ENCODE peak calls at places on chromosomes 12 and 14, in ten cellular contexts. E, M, S, F, O, L, K, J, A and W are unnamed samples. For H3K4me1, the result is how much of the 10 kb centered on the place peaks cover.

GRCh38 chr14:51654549-51654879 is 2.8 kb downstream of the FRMD6 start:
- DNase-seq in E (no peak), M (no peak), S (no peak), F (no peak), O (no peak), L (no peak), K (no peak), J (no peak), A (no peak), W (no peak)

GRCh38 chr12:2507811-2508210 is 287.0 kb upstream of the FKBP4 start:
- DNase-seq in E (no peak), M (no peak), S (no peak), F (no peak), O (no peak), L (no peak), K (no peak), J (no peak), A (no peak), W (no peak)

GRCh38 chr14:71371711-71372396 is 464.6 kb downstream of the PCNX1 start:
- DNase-seq in E (no peak), M (peak), S (no peak), F (no peak), O (no peak), L (no peak), K (peak), J (no peak), A (no peak), W (no peak)

GRCh38 chr14:67151082-67151666 is 38.1 kb upstream of the GARIN2 start:
- DNase-seq in E (no peak), M (peak), S (no peak), F (no peak), O (no peak), L (no peak), K (no peak), J (no peak), A (no peak), W (no peak)

GRCh38 chr12:30847259-30847658 is 79.3 kb upstream of the TSPAN11 start:
- DNase-seq in E (no peak), M (peak), S (no peak), F (no peak), O (no peak), L (no peak), K (peak), J (no peak), A (no peak), W (no peak)

GRCh38 chr12:22856120-22856699 is 231.2 kb downstream of the ETNK1 start:
- DNase-seq in E (no peak), M (peak), S (no peak), F (no peak), O (no peak), L (no peak), K (peak), J (peak), A (no peak), W (no peak)

GRCh38 chr12:78645956-78646355 is 218.6 kb upstream of the SYT1 start:
- DNase-seq in E (no peak), M (no peak), S (no peak), F (no peak), O (no peak), L (no peak), K (no peak), J (no peak), A (no peak), W (no peak)

GRCh38 chr12:131950182-131950913 is 606 bp downstream of the EP400 start:
- DNase-seq in E (peak), M (peak), S (peak), F (peak), O (peak), L (peak), K (peak), J (no peak), A (peak), W (peak)

GRCh38 chr14:97458302-97459137 is 661.3 kb downstream of the VRK1 start:
- DNase-seq in E (peak), M (no peak), S (peak), F (no peak), O (peak), L (peak), K (peak), J (no peak), A (peak), W (peak)

GRCh38 chr12:132955094-132955932 is 793 bp downstream of the ZNF605 start:
- DNase-seq in E (no peak), M (peak), S (peak), F (peak), O (peak), L (peak), K (peak), J (peak), A (peak), W (peak)

GRCh38 chr14:103463149-103463548 is 59.5 kb downstream of the CKB start:
- DNase-seq in E (no peak), M (no peak), S (no peak), F (no peak), O (no peak), L (no peak), K (no peak), J (no peak), A (no peak), W (no peak)

GRCh38 chr14:104665663-104666522 is 23.5 kb upstream of the INF2 start:
- DNase-seq in E (peak), M (no peak), S (peak), F (no peak), O (no peak), L (no peak), K (peak), J (peak), A (peak), W (no peak)

GRCh38 chr12:5554711-5555110 is 122.8 kb downstream of the NTF3 start:
- DNase-seq in E (no peak), M (peak), S (no peak), F (no peak), O (no peak), L (no peak), K (no peak), J (no peak), A (no peak), W (no peak)

GRCh38 chr14:102947321-102948103 is 25.0 kb downstream of the AMN start:
- DNase-seq in E (no peak), M (no peak), S (no peak), F (no peak), O (no peak), L (no peak), K (no peak), J (no peak), A (no peak), W (peak)

GRCh38 chr14:32028599-32028998 is 48.5 kb upstream of the ARHGAP5 start:
- DNase-seq in E (no peak), M (peak), S (no peak), F (no peak), O (no peak), L (no peak), K (no peak), J (no peak), A (no peak), W (no peak)

GRCh38 chr12:10559241-10559640 is 53.6 kb downstream of the EIF2S3B start:
- DNase-seq in E (peak), M (no peak), S (no peak), F (no peak), O (no peak), L (no peak), K (no peak), J (no peak), A (no peak), W (no peak)

GRCh38 chr12:114668151-114668891 is 15.7 kb downstream of the TBX3 start:
- DNase-seq in E (no peak), M (peak), S (peak), F (peak), O (peak), L (peak), K (peak), J (peak), A (peak), W (peak)

GRCh38 chr12:62738105-62738504 is 196.8 kb downstream of the PPM1H start:
- DNase-seq in E (no peak), M (no peak), S (no peak), F (no peak), O (no peak), L (no peak), K (no peak), J (no peak), A (no peak), W (no peak)

GRCh38 chr14:102872020-102872419 is 50.4 kb upstream of the AMN start:
- DNase-seq in E (no peak), M (no peak), S (no peak), F (no peak), O (no peak), L (no peak), K (no peak), J (no peak), A (no peak), W (no peak)

GRCh38 chr12:15393995-15394394 is 71.7 kb downstream of the PTPRO start:
- DNase-seq in E (no peak), M (no peak), S (no peak), F (no peak), O (no peak), L (no peak), K (no peak), J (no peak), A (no peak), W (no peak)

GRCh38 chr12:47850153-47851084 is 30.7 kb upstream of the HDAC7 start:
- DNase-seq in E (no peak), M (peak), S (no peak), F (no peak), O (no peak), L (no peak), K (no peak), J (no peak), A (peak), W (no peak)

GRCh38 chr12:10214131-10214876 is 1.6 kb downstream of the GABARAPL1 start:
- DNase-seq in E (no peak), M (peak), S (no peak), F (no peak), O (no peak), L (no peak), K (peak), J (no peak), A (no peak), W (no peak)

GRCh38 chr12:56385873-56386272 is 23.2 kb upstream of the APOF start:
- DNase-seq in E (no peak), M (no peak), S (peak), F (no peak), O (no peak), L (no peak), K (peak), J (no peak), A (no peak), W (no peak)

GRCh38 chr14:20195911-20196310 is 5.2 kb downstream of the OR11G2 start:
- DNase-seq in E (no peak), M (no peak), S (no peak), F (no peak), O (no peak), L (no peak), K (no peak), J (no peak), A (no peak), W (no peak)

GRCh38 chr14:65223636-65224035 is 121.3 kb upstream of the MAX start:
- DNase-seq in E (no peak), M (no peak), S (no peak), F (peak), O (no peak), L (no peak), K (no peak), J (no peak), A (no peak), W (no peak)

GRCh38 chr12:13347241-13348043 is 150.9 kb downstream of the EMP1 start:
- DNase-seq in E (no peak), M (peak), S (no peak), F (no peak), O (no peak), L (no peak), K (peak), J (peak), A (no peak), W (no peak)

GRCh38 chr12:87812711-87813110 is 216.5 kb downstream of the C12orf50 start:
- DNase-seq in E (no peak), M (no peak), S (no peak), F (no peak), O (no peak), L (no peak), K (no peak), J (no peak), A (no peak), W (no peak)

DNA sequence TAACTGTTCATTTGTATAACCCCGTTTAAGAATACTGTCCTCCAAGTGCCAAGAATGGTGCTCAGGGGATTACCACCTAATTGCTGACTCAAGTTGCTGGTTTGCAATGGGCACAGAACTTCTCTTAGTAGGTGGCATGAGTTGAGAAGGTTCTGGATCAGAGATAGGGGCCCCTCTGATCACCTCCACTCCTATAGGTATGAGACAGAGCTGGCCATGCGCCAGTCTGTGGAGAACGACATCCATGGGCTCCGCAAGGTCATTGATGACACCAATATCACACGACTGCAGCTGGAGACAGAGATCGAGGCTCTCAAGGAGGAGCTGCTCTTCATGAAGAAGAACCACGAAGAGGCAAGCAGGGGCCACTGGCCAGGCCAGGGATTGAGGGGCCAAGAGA is 1.6 kb downstream of the KRT18 start:
- DNase-seq in E (no peak), M (no peak), S (no peak), F (no peak), O (no peak), L (no peak), K (no peak), J (no peak), A (no peak), W (no peak)
- H3K27ac ChIP-seq in E (no peak), M (peak), S (peak), F (no peak), O (no peak), L (no peak), K (peak), J (peak), A (no peak), W (no peak)

GRCh38 chr14:73763396-73763795 is 49.2 kb upstream of the PNMA1 start:
- DNase-seq in E (no peak), M (no peak), S (peak), F (no peak), O (no peak), L (no peak), K (peak), J (no peak), A (no peak), W (no peak)

GRCh38 chr14:73762375-73762822 is 48.2 kb upstream of the PNMA1 start:
- DNase-seq in E (peak), M (peak), S (no peak), F (no peak), O (no peak), L (no peak), K (peak), J (no peak), A (no peak), W (no peak)

GRCh38 chr14:73759714-73760597 is 45.8 kb upstream of the PNMA1 start:
- DNase-seq in E (peak), M (peak), S (peak), F (peak), O (peak), L (peak), K (peak), J (peak), A (peak), W (peak)

GRCh38 chr14:73760598-73761586 is 46.7 kb upstream of the PNMA1 start:
- DNase-seq in E (no peak), M (no peak), S (no peak), F (no peak), O (no peak), L (no peak), K (no peak), J (no peak), A (no peak), W (no peak)

GRCh38 chr14:73761621-73762355 is 47.6 kb upstream of the PNMA1 start:
- DNase-seq in E (peak), M (peak), S (no peak), F (no peak), O (no peak), L (no peak), K (no peak), J (no peak), A (no peak), W (no peak)
- H3K4me1 ChIP-seq in E (half or more), M (under half), S (half or more), F (half or more), O (half or more), L (under half), K (half or more), J (half or more), A (half or more), W (under half)

GRCh38 chr12:129102233-129102632 is 249.0 kb downstream of the GLT1D1 start:
- DNase-seq in E (no peak), M (no peak), S (no peak), F (no peak), O (no peak), L (no peak), K (no peak), J (no peak), A (no peak), W (no peak)
- H3K4me3 ChIP-seq in E (no peak), M (no peak), S (no peak), F (no peak), O (no peak), L (no peak), K (no peak), J (no peak), A (no peak), W (no peak)

GRCh38 chr12:79908366-79908765 is 26.5 kb downstream of the PPP1R12A start:
- DNase-seq in E (no peak), M (no peak), S (no peak), F (no peak), O (no peak), L (no peak), K (no peak), J (no peak), A (no peak), W (no peak)
- H3K27ac ChIP-seq in E (no peak), M (no peak), S (no peak), F (peak), O (no peak), L (no peak), K (no peak), J (no peak), A (no peak), W (no peak)

DNA sequence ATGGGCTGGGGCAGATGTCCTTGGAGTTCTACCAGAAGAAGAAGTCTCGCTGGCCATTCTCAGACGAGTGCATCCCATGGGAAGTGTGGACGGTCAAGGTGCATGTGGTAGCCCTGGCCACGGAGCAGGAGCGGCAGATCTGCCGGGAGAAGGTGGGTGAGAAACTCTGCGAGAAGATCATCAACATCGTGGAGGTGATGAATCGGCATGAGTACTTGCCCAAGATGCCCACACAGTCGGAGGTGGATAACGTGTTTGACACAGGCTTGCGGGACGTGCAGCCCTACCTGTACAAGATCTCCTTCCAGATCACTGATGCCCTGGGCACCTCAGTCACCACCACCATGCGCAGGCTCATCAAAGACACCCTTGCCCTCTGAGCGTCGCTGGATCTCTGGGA is 2.7 kb upstream of the SMIM41 start:
- DNase-seq in E (no peak), M (no peak), S (no peak), F (no peak), O (no peak), L (no peak), K (no peak), J (no peak), A (no peak), W (peak)
- H3K4me1 ChIP-seq in E (under half), M (under half), S (under half), F (under half), O (under half), L (under half), K (under half), J (under half), A (under half), W (under half)

DNA sequence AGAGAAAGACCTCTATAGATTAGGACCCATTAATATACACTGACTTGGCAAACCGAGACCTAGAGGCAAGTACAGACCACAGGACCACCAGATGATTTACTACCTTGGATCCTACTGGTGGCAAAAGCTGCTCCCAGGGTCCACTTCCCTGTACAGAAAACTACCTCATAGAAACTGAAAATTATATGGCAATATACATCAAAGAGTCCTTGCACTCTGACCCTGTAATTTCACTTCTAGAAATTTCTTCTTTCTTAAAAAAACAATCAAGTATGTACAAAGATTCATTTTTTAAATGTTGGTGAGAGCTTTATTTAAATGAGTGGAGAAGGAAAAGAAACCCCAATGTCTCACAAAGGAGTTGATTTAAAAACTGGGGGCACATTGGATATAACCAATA is 263.0 kb downstream of the DAD1 start:
- DNase-seq in E (no peak), M (no peak), S (no peak), F (no peak), O (no peak), L (no peak), K (no peak), J (no peak), A (no peak), W (no peak)
- H3K4me3 ChIP-seq in E (no peak), M (no peak), S (no peak), F (no peak), O (no peak), L (no peak), K (no peak), J (no peak), A (no peak), W (no peak)

GRCh38 chr12:82740129-82741000 is 53.7 kb downstream of the TMTC2 start:
- DNase-seq in E (no peak), M (peak), S (no peak), F (no peak), O (no peak), L (no peak), K (no peak), J (peak), A (no peak), W (no peak)

GRCh38 chr12:82746668-82747067 is 60.0 kb downstream of the TMTC2 start:
- DNase-seq in E (no peak), M (no peak), S (no peak), F (no peak), O (no peak), L (no peak), K (no peak), J (no peak), A (no peak), W (no peak)

GRCh38 chr12:82745807-82746206 is 59.1 kb downstream of the TMTC2 start:
- DNase-seq in E (no peak), M (no peak), S (no peak), F (no peak), O (no peak), L (no peak), K (no peak), J (no peak), A (no peak), W (no peak)

GRCh38 chr12:82745062-82745461 is 58.4 kb downstream of the TMTC2 start:
- DNase-seq in E (no peak), M (no peak), S (no peak), F (no peak), O (no peak), L (no peak), K (no peak), J (no peak), A (no peak), W (no peak)
- H3K27ac ChIP-seq in E (no peak), M (no peak), S (no peak), F (no peak), O (no peak), L (no peak), K (no peak), J (no peak), A (no peak), W (no peak)

DNA sequence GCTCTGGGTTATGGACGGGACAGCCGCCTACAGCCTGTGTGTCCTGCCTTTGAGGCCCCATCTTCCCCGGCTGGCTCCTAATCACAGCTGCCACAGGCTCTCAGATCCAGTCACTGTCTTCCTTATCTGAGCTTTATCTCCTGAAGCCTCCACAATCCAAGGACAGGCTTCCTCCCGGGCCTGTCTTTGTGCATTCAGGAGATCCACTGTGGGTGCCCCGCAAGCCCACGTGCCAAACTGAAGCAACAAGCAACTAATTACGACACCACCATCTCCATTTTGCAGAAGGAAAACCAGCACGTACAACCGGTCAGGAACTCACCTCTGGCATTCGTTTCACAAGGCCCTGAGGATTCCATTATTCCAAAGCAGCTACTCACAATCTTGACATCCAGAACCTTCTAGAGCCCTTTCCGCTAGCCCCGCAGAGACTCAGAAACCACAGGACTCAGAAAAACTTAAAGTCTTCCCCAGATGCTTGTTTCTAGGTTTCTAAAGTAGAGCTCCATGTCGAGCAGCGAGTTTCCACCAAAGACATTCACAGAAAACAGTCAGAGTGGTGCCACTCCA is 14.0 kb downstream of the SYNE3 start:
- DNase-seq in E (no peak), M (no peak), S (no peak), F (peak), O (no peak), L (no peak), K (no peak), J (no peak), A (peak), W (no peak)
- H3K4me1 ChIP-seq in E (under half), M (under half), S (under half), F (half or more), O (under half), L (under half), K (under half), J (under half), A (under half), W (under half)